ENCODE peak calls at places on chromosomes 4 and X, in ten cellular contexts. H is lower lobe of right lung; U is left lung; Z is IMR-90; O is H9; W is neuronal stem cell; A is RWPE2; E is CD8-positive, alpha-beta T cell; L is CD4-positive, alpha-beta T cell; S is mesendoderm. V is an unnamed sample.
A peak's percentile ranks its signal among the peaks of the same experiment; 100 is the strongest.

GRCh38 chr4:70969076-70969475 is 24.4 kb upstream of the DCK start:
- DNase-seq in H (no peak), U (no peak), Z (no peak), O (no peak), W (no peak), A (no peak), E (no peak), L (no peak), S (no peak), V (no peak)

GRCh38 chrX:55452825-55453124 is 848 bp downstream of the MAGEH1 start:
- DNase-seq in H (no peak), U (no peak), Z (no peak), O (no peak), W (no peak), A (no peak), E (no peak), L (peak; percentile 0), S (no peak), V (no peak)

GRCh38 chrX:140744085-140744484 is 34.5 kb downstream of the LINC00632 start:
- DNase-seq in H (no peak), U (no peak), Z (no peak), O (no peak), W (no peak), A (no peak), E (no peak), L (no peak), S (peak; percentile 31), V (no peak)

GRCh38 chrX:74422029-74422352 is 698 bp downstream of the SLC16A2 start:
- DNase-seq in H (no peak), U (no peak), Z (no peak), O (no peak), W (no peak), A (no peak), E (no peak), L (no peak), S (no peak), V (no peak)

GRCh38 chrX:67619253-67619652 is 75.4 kb downstream of the AR start:
- DNase-seq in H (no peak), U (no peak), Z (peak; percentile 33), O (no peak), W (no peak), A (no peak), E (no peak), L (no peak), S (no peak), V (no peak)

GRCh38 chr4:186726440-186727148 is 2.9 kb upstream of the FAT1 start:
- DNase-seq in H (peak; percentile 65), U (peak; percentile 83), Z (peak; percentile 80), O (peak; percentile 85), W (peak; percentile 86), A (peak; percentile 76), E (no peak), L (no peak), S (peak; percentile 94), V (no peak)

GRCh38 chrX:10922158-10922557 is 189.0 kb upstream of the HCCS start:
- DNase-seq in H (no peak), U (no peak), Z (peak; percentile 86), O (no peak), W (no peak), A (no peak), E (no peak), L (no peak), S (peak; percentile 72), V (no peak)

GRCh38 chr4:22356996-22357596 is 158.8 kb downstream of the ADGRA3 start:
- DNase-seq in H (no peak), U (no peak), Z (peak; percentile 32), O (no peak), W (no peak), A (no peak), E (no peak), L (no peak), S (peak; percentile 58), V (no peak)

GRCh38 chrX:155052738-155053498 is 18.0 kb downstream of the CMC4 start:
- DNase-seq in H (no peak), U (no peak), Z (no peak), O (no peak), W (no peak), A (no peak), E (no peak), L (no peak), S (no peak), V (no peak)

GRCh38 chrX:29044802-29045201 is 457.6 kb downstream of the IL1RAPL1 start:
- DNase-seq in H (no peak), U (no peak), Z (peak; percentile 26), O (no peak), W (no peak), A (no peak), E (no peak), L (no peak), S (no peak), V (no peak)

GRCh38 chrX:115058276-115058675 is 40.9 kb upstream of the IL13RA2 start:
- DNase-seq in H (no peak), U (no peak), Z (peak; percentile 91), O (no peak), W (no peak), A (no peak), E (no peak), L (no peak), S (no peak), V (no peak)

GRCh38 chrX:143571521-143571920 is 54.2 kb upstream of the SPANXN3 start:
- DNase-seq in H (no peak), U (no peak), Z (no peak), O (no peak), W (no peak), A (no peak), E (no peak), L (no peak), S (peak; percentile 32), V (no peak)

GRCh38 chr4:48031802-48032525 is 15.4 kb downstream of the NIPAL1 start:
- DNase-seq in H (no peak), U (no peak), Z (peak; percentile 29), O (no peak), W (no peak), A (no peak), E (no peak), L (no peak), S (peak; percentile 78), V (no peak)

GRCh38 chr4:38381788-38382187 is 282.2 kb upstream of the KLF3 start:
- DNase-seq in H (no peak), U (no peak), Z (no peak), O (no peak), W (no peak), A (no peak), E (no peak), L (no peak), S (no peak), V (no peak)

DNA sequence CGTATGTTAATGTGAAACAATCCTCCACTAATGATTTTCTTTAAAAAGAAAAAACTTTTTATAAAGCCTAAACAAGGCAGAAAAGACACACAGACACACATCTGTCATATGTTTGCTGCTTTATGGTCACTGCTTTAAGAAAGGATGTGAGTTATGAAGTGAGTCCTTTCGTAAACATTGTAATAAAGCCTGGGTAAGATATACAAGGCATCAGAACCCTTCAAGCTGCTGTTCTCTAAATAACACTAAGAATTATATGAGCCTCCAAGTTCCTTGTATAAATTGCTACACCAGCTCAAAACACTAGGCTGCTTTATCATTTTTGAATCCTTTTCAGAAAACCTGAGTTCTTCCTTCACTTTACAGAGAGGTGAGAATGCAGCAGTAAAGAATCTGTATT is 81.6 kb downstream of the FBXO8 start:
- DNase-seq in H (no peak), U (no peak), Z (no peak), O (no peak), W (no peak), A (no peak), E (no peak), L (no peak), S (no peak), V (no peak)
- H3K27ac ChIP-seq in H (no peak overlapping the region), U (no peak overlapping the region), Z (no peak overlapping the region), O (no peak overlapping the region), W (no peak overlapping the region), A (no peak overlapping the region), E (no peak overlapping the region), L (no peak overlapping the region), S (no peak overlapping the region), V (no peak overlapping the region)

DNA sequence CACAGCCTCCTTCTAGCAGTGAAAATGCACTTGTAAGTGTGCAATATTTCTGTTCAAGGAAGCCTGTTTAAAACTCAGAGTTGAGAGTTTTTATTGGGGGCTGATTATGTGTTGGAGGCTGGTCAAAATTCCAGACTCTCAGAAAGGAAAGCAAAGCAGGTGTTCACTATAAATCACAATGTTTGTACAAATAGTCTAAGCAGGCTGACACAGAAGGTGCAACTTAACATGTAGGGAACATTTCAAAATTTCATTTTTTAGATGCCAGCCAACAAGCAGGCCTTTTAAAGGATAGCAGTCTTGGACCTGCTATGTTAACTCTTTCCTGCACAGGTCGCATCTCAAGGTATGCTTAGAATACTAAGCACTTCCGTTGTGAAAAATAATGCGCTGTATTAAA is 112.3 kb upstream of the IL13RA1 start:
- DNase-seq in H (no peak), U (no peak), Z (no peak), O (no peak), W (no peak), A (no peak), E (no peak), L (no peak), S (no peak), V (no peak)
- H3K27ac ChIP-seq in H (no peak overlapping the region), U (no peak overlapping the region), Z (no peak overlapping the region), O (no peak overlapping the region), W (no peak overlapping the region), A (no peak overlapping the region), E (no peak overlapping the region), L (no peak overlapping the region), S (no peak overlapping the region), V (no peak overlapping the region)

DNA sequence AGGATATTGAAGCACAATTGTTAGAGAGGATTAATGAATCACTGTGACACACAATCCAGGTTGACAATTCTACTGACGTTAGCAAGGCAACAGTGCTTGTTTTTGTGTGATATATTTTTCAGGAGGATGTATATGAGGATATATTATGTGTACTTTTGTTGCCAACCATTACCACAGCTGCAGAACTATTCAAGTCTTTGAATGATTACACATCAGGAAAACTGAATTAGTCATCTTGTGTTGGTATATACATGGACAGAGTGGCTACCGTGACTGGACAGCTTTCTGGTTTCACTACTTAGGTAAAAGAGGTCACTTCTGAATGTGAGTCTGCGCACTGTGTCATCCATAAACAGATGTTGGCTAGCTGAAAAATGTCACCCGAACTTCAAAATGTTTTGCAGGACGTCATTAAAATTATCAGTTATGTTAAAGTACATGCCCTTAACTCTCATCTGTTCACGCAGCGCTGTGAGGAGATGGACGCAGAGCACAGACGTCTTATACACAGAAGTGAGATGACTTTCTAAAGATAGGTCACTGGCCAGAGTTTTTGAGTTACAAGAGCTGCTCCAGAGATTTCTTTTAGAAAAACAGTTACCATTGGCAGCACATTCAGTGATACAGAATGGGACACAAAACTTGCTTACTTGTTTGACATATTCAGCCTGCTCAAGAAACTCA is 69.0 kb downstream of the MRPL1 start:
- DNase-seq in H (no peak), U (no peak), Z (peak; percentile 91), O (no peak), W (no peak), A (no peak), E (no peak), L (no peak), S (no peak), V (no peak)
- H3K27ac ChIP-seq in H (no peak overlapping the region), U (no peak overlapping the region), Z (no peak overlapping the region), O (no peak overlapping the region), W (no peak overlapping the region), A (peak overlapping the region; percentile 26), E (no peak overlapping the region), L (no peak overlapping the region), S (no peak overlapping the region), V (no peak overlapping the region)

DNA sequence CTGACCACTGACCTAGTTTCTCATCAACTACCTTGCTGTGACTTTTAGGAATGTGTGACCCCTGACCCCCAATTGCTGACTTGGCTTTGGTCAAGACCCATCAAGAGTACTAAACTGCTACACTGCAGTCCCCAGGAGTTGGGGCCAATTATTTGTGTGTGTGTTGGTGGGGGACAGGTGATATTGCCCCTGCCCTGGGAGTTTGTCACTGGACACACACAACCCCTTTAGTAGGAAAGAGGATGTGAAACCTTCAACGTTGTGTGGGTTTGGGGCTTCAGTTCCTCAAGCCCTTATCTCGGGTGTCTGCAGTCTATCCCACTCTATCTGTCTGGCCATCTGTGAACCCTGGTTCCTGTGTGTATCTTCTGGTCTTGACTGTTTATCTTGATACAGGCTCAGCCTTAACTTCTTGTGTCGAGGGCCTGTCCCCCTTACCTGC is 6.5 kb downstream of the SASH3 start:
- DNase-seq in H (no peak), U (no peak), Z (no peak), O (no peak), W (no peak), A (no peak), E (no peak), L (no peak), S (no peak), V (no peak)
- H3K27ac ChIP-seq in H (no peak overlapping the region), U (no peak overlapping the region), Z (no peak overlapping the region), O (no peak overlapping the region), W (no peak overlapping the region), A (no peak overlapping the region), E (no peak overlapping the region), L (peak overlapping the region; percentile 69), S (no peak overlapping the region), V (no peak overlapping the region)